ENCODE peak calls at places on chromosome X, in five cellular contexts. W is ELR, Q is foreskin fibroblast, T is PC-3, D is left ventricle myocardium inferior. B is an unnamed sample.

GRCh38 chrX:153499258-153499657 is 4.5 kb downstream of the BGN start:
- DNase-seq in W (no peak), Q (no peak), T (no peak), D (no peak), B (no peak)

GRCh38 chrX:111442791-111443190 is 30.8 kb upstream of the DCX start:
- DNase-seq in W (no peak), Q (no peak), T (no peak), D (no peak), B (no peak)

GRCh38 chrX:119655125-119655524 is 37.8 kb downstream of the SEPTIN6 start:
- DNase-seq in W (peak; percentile 77), Q (peak; percentile 53), T (peak; percentile 21), D (peak; percentile 21), B (no peak)

GRCh38 chrX:151680805-151681204 is 14.5 kb upstream of the PRRG3 start:
- DNase-seq in W (peak; percentile 52), Q (no peak), T (peak; percentile 68), D (no peak), B (no peak)

GRCh38 chrX:40100141-40100536 is 2.4 kb upstream of the BCOR start:
- DNase-seq in W (no peak), Q (no peak), T (peak; percentile 60), D (peak; percentile 31), B (peak; percentile 60)

GRCh38 chrX:26411045-26411444 is 195.1 kb downstream of the MAGEB5 start:
- DNase-seq in W (no peak), Q (no peak), T (peak; percentile 3), D (no peak), B (no peak)

GRCh38 chrX:108223606-108224005 is 132.0 kb downstream of the ATG4A start:
- DNase-seq in W (no peak), Q (no peak), T (no peak), D (peak; percentile 14), B (no peak)

GRCh38 chrX:47145408-47146120 is 543 bp downstream of the RBM10 start:
- DNase-seq in W (no peak), Q (no peak), T (no peak), D (no peak), B (no peak)

GRCh38 chrX:42846741-42847140 is 68.8 kb upstream of the PPP1R2C start:
- DNase-seq in W (no peak), Q (no peak), T (no peak), D (no peak), B (no peak)

GRCh38 chrX:65528705-65529340 is 5.8 kb downstream of the LAS1L start:
- DNase-seq in W (peak; percentile 40), Q (peak; percentile 14), T (peak; percentile 61), D (no peak), B (no peak)

GRCh38 chrX:154457491-154458115 is 478 bp upstream of the PLXNA3 start:
- DNase-seq in W (peak; percentile 43), Q (no peak), T (peak; percentile 56), D (no peak), B (peak; percentile 60)

GRCh38 chrX:151830911-151831310 is 81.8 kb upstream of the MAGEA4 start:
- DNase-seq in W (no peak), Q (no peak), T (no peak), D (no peak), B (peak; percentile 41)

B was measured in lower lobe of right lung.